ENCODE peak calls at places on chromosomes 13 and 19, in five cellular contexts. Y is breast epithelium, V is stomach, Z is thoracic aorta, I is SJSA1. B is an unnamed sample.

GRCh38 chr19:34220472-34221063 is 33.8 kb upstream of the GARRE1 start:
- DNase-seq in Y (peak; percentile 30), V (peak; percentile 72), Z (peak; percentile 47), I (peak; percentile 69), B (peak; percentile 40)

GRCh38 chr19:35105411-35106290 is 10.0 kb upstream of the FXYD3 start:
- DNase-seq in Y (no peak), V (no peak), Z (no peak), I (no peak), B (no peak)

GRCh38 chr13:42836930-42837329 is 55.5 kb downstream of the FAM216B start:
- DNase-seq in Y (no peak), V (no peak), Z (no peak), I (no peak), B (no peak)

GRCh38 chr13:73865027-73865426 is 269.2 kb downstream of the KLF12 start:
- DNase-seq in Y (no peak), V (no peak), Z (no peak), I (no peak), B (no peak)

GRCh38 chr13:48403151-48403631 is 9.7 kb downstream of the LPAR6 start:
- DNase-seq in Y (no peak), V (no peak), Z (no peak), I (no peak), B (no peak)

GRCh38 chr13:112241288-112241687 is 134.9 kb upstream of the SPACA7 start:
- DNase-seq in Y (no peak), V (no peak), Z (no peak), I (peak; percentile 42), B (no peak)

GRCh38 chr19:34431681-34432402 is 3.7 kb downstream of the UBA2 start:
- DNase-seq in Y (no peak), V (no peak), Z (no peak), I (no peak), B (no peak)

GRCh38 chr19:45352471-45352870 is 11.9 kb downstream of the KLC3 start:
- DNase-seq in Y (no peak), V (no peak), Z (no peak), I (no peak), B (no peak)

GRCh38 chr19:38263696-38264485 is 482 bp upstream of the SPINT2 start:
- DNase-seq in Y (peak; percentile 95), V (peak; percentile 98), Z (peak; percentile 46), I (no peak), B (no peak)

GRCh38 chr19:35300340-35300649 is 8.3 kb downstream of the MAG start:
- DNase-seq in Y (no peak), V (no peak), Z (no peak), I (no peak), B (no peak)

GRCh38 chr19:2944775-2945574 is at the start of gene ZNF77:
- DNase-seq in Y (peak; percentile 100), V (peak; percentile 99), Z (peak; percentile 97), I (peak; percentile 99), B (peak; percentile 99)

GRCh38 chr19:38319421-38320258 is at the start of gene KCNK6:
- DNase-seq in Y (peak; percentile 44), V (peak; percentile 70), Z (no peak), I (no peak), B (peak; percentile 66)

GRCh38 chr19:18674616-18675015 is 8.9 kb upstream of the CRTC1 start:
- DNase-seq in Y (no peak), V (no peak), Z (no peak), I (no peak), B (peak; percentile 65)

GRCh38 chr13:107867701-107868661 is 347.4 kb downstream of the LIG4 start:
- DNase-seq in Y (no peak), V (peak; percentile 35), Z (no peak), I (peak; percentile 66), B (peak; percentile 24)

GRCh38 chr13:50650936-50651638 is 192.4 kb downstream of the DLEU7 start:
- DNase-seq in Y (no peak), V (no peak), Z (no peak), I (no peak), B (no peak)

GRCh38 chr19:16771618-16772017 is 52.0 kb downstream of the NWD1 start:
- DNase-seq in Y (peak; percentile 65), V (peak; percentile 83), Z (peak; percentile 78), I (peak; percentile 80), B (peak; percentile 84)

GRCh38 chr19:53102701-53103140 is 501 bp downstream of the ZNF160 start:
- DNase-seq in Y (no peak), V (peak; percentile 29), Z (no peak), I (peak; percentile 51), B (peak; percentile 48)

GRCh38 chr19:47102561-47103135 is 10.9 kb downstream of the ZC3H4 start:
- DNase-seq in Y (no peak), V (no peak), Z (no peak), I (no peak), B (no peak)

GRCh38 chr19:24101459-24102122 is 14.6 kb downstream of the ZNF254 start:
- DNase-seq in Y (no peak), V (no peak), Z (no peak), I (no peak), B (no peak)

GRCh38 chr19:54379187-54379678 is 14.5 kb upstream of the LAIR1 start:
- DNase-seq in Y (no peak), V (no peak), Z (no peak), I (no peak), B (no peak)
- H3K27ac ChIP-seq in Y (no peak overlapping the region), V (peak overlapping the region; percentile 74), Z (no peak overlapping the region), I (no peak overlapping the region), B (peak overlapping the region; percentile 95)

GRCh38 chr13:66530686-66531085 is 699.5 kb downstream of the PCDH9 start:
- DNase-seq in Y (no peak), V (no peak), Z (no peak), I (no peak), B (no peak)

GRCh38 chr13:66530158-66530557 is 700.0 kb downstream of the PCDH9 start:
- DNase-seq in Y (no peak), V (no peak), Z (no peak), I (no peak), B (no peak)

GRCh38 chr13:66532146-66532545 is 698.0 kb downstream of the PCDH9 start:
- DNase-seq in Y (no peak), V (no peak), Z (no peak), I (no peak), B (no peak)

GRCh38 chr13:66528903-66529576 is 701.1 kb downstream of the PCDH9 start:
- DNase-seq in Y (no peak), V (no peak), Z (no peak), I (no peak), B (no peak)

GRCh38 chr13:66528139-66528538 is 702.0 kb downstream of the PCDH9 start:
- DNase-seq in Y (no peak), V (no peak), Z (no peak), I (no peak), B (no peak)
- H3K27ac ChIP-seq in Y (no peak overlapping the region), V (no peak overlapping the region), Z (no peak overlapping the region), I (no peak overlapping the region), B (no peak overlapping the region)

GRCh38 chr13:113404723-113405471 is 41.0 kb upstream of the GRTP1 start:
- DNase-seq in Y (no peak), V (no peak), Z (no peak), I (no peak), B (peak; percentile 18)
- H3K27ac ChIP-seq in Y (no peak overlapping the region), V (no peak overlapping the region), Z (no peak overlapping the region), I (no peak overlapping the region), B (peak overlapping the region; percentile 95)

DNA sequence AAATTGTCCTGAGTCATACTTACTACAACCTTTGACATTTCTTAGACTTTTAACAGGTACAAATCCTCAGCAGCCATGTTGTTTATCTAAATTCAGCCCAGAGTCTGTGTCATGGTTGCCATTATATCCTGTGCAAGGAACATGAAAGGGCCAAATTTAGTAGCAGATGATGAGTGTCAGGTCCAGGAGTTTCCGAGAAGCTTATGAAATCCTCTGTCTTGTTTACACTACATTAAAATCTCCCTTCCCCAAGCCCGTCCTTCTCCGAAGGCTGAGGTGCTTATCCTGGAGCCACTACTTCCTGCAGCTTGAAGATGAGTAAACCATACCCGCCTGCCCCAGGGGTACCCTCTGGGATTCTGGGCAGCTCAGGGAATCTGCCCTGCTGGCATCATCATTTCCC is 102.6 kb upstream of the SERP2 start:
- DNase-seq in Y (peak; percentile 39), V (no peak), Z (no peak), I (peak; percentile 44), B (no peak)
- H3K27ac ChIP-seq in Y (peak overlapping the region; percentile 90), V (peak overlapping the region; percentile 92), Z (peak overlapping the region; percentile 80), I (peak overlapping the region; percentile 40), B (peak overlapping the region; percentile 69)